ENCODE peak calls at places on chromosome 19, in six cellular contexts. S, F, O, B, E and L are unnamed samples.

GRCh38 chr19:14686411-14686810 is 3.4 kb upstream of the ZNF333 start:
- DNase-seq in S (peak), F (no peak), O (peak), B (no peak), E (no peak), L (peak)

GRCh38 chr19:36420961-36421748 is 2.7 kb upstream of the ZFP82 start:
- DNase-seq in S (no peak), F (no peak), O (no peak), B (no peak), E (no peak), L (peak)

GRCh38 chr19:2261438-2262172 is 5.4 kb upstream of the JSRP1 start:
- DNase-seq in S (no peak), F (no peak), O (peak), B (no peak), E (no peak), L (peak)

GRCh38 chr19:1136201-1136600 is 32.4 kb downstream of the GPX4 start:
- DNase-seq in S (no peak), F (no peak), O (no peak), B (no peak), E (no peak), L (no peak)

GRCh38 chr19:28289294-28290063 is 923.5 kb downstream of the UQCRFS1 start:
- DNase-seq in S (no peak), F (no peak), O (no peak), B (no peak), E (no peak), L (peak)

GRCh38 chr19:11437955-11438354 is 2.5 kb downstream of the PRKCSH start:
- DNase-seq in S (no peak), F (no peak), O (no peak), B (no peak), E (no peak), L (no peak)

GRCh38 chr19:43773725-43774102 is 7.1 kb downstream of the KCNN4 start:
- DNase-seq in S (no peak), F (no peak), O (no peak), B (no peak), E (no peak), L (no peak)

GRCh38 chr19:52590728-52591127 is 20.6 kb downstream of the ZNF701 start:
- DNase-seq in S (no peak), F (no peak), O (no peak), B (no peak), E (no peak), L (no peak)

GRCh38 chr19:13938361-13939027 is at the start of gene PODNL1:
- DNase-seq in S (no peak), F (no peak), O (no peak), B (no peak), E (no peak), L (peak)

GRCh38 chr19:33610588-33610987 is 11.2 kb upstream of the CHST8 start:
- DNase-seq in S (no peak), F (no peak), O (no peak), B (no peak), E (no peak), L (no peak)

GRCh38 chr19:53982611-53983010 is 8.8 kb upstream of the CACNG6 start:
- DNase-seq in S (peak), F (no peak), O (no peak), B (no peak), E (no peak), L (peak)

GRCh38 chr19:7120499-7120898 is 51.0 kb downstream of the ZNF557 start:
- DNase-seq in S (no peak), F (no peak), O (no peak), B (no peak), E (no peak), L (no peak)

GRCh38 chr19:33302974-33303790 is 848 bp upstream of the CEBPA start:
- DNase-seq in S (peak), F (no peak), O (peak), B (no peak), E (peak), L (peak)

GRCh38 chr19:18662972-18663732 is 20.3 kb upstream of the CRTC1 start:
- DNase-seq in S (no peak), F (no peak), O (no peak), B (no peak), E (no peak), L (no peak)

GRCh38 chr19:35740423-35741215 is 1.6 kb downstream of the IGFLR1 start:
- DNase-seq in S (peak), F (peak), O (peak), B (peak), E (peak), L (peak)

GRCh38 chr19:48443731-48444128 is 2.1 kb upstream of the GRWD1 start:
- DNase-seq in S (no peak), F (no peak), O (no peak), B (no peak), E (no peak), L (no peak)

GRCh38 chr19:35562336-35562735 is 1.1 kb downstream of the ATP4A start:
- DNase-seq in S (no peak), F (no peak), O (no peak), B (no peak), E (no peak), L (no peak)

GRCh38 chr19:2731181-2732117 is 8.4 kb downstream of the SLC39A3 start:
- DNase-seq in S (no peak), F (no peak), O (no peak), B (no peak), E (no peak), L (no peak)

GRCh38 chr19:47378246-47378645 is 29.1 kb downstream of the DHX34 start:
- DNase-seq in S (no peak), F (no peak), O (no peak), B (no peak), E (no peak), L (no peak)

GRCh38 chr19:47369923-47370625 is 21.0 kb downstream of the DHX34 start:
- DNase-seq in S (peak), F (no peak), O (no peak), B (no peak), E (peak), L (peak)

GRCh38 chr19:38557205-38557799 is 60.5 kb downstream of the MAP4K1 start:
- DNase-seq in S (peak), F (no peak), O (peak), B (no peak), E (no peak), L (no peak)